ENCODE peak calls at places on chromosomes 6 and 20, in six cellular contexts. E, Q, W, H, M and X are unnamed samples.

GRCh38 chr6:162907876-162908481 is 180.2 kb downstream of the PACRG start:
- DNase-seq in E (no peak), Q (no peak), W (peak), H (no peak), M (peak), X (no peak)

GRCh38 chr6:55913213-55914195 is 38.1 kb upstream of the BMP5 start:
- DNase-seq in E (no peak), Q (no peak), W (no peak), H (no peak), M (peak), X (no peak)

GRCh38 chr6:106510090-106510970 is 119.0 kb downstream of the RTN4IP1 start:
- DNase-seq in E (peak), Q (peak), W (no peak), H (no peak), M (peak), X (peak)

GRCh38 chr6:1758076-1758679 is 148.5 kb downstream of the FOXC1 start:
- DNase-seq in E (no peak), Q (no peak), W (no peak), H (no peak), M (peak), X (no peak)

GRCh38 chr20:48189177-48189576 is 403.9 kb upstream of the SULF2 start:
- DNase-seq in E (no peak), Q (no peak), W (peak), H (no peak), M (peak), X (no peak)

GRCh38 chr20:35042268-35042667 is 50.3 kb downstream of the TRPC4AP start:
- DNase-seq in E (no peak), Q (no peak), W (no peak), H (no peak), M (no peak), X (no peak)

GRCh38 chr20:50855498-50856474 is 60.9 kb downstream of the BCAS4 start:
- DNase-seq in E (no peak), Q (no peak), W (no peak), H (no peak), M (peak), X (no peak)

GRCh38 chr6:111550953-111551352 is 54.7 kb downstream of the TRAF3IP2 start:
- DNase-seq in E (no peak), Q (no peak), W (no peak), H (no peak), M (no peak), X (no peak)

GRCh38 chr6:161152904-161153662 is 120.8 kb downstream of the AGPAT4 start:
- DNase-seq in E (no peak), Q (no peak), W (no peak), H (no peak), M (no peak), X (no peak)

DNA sequence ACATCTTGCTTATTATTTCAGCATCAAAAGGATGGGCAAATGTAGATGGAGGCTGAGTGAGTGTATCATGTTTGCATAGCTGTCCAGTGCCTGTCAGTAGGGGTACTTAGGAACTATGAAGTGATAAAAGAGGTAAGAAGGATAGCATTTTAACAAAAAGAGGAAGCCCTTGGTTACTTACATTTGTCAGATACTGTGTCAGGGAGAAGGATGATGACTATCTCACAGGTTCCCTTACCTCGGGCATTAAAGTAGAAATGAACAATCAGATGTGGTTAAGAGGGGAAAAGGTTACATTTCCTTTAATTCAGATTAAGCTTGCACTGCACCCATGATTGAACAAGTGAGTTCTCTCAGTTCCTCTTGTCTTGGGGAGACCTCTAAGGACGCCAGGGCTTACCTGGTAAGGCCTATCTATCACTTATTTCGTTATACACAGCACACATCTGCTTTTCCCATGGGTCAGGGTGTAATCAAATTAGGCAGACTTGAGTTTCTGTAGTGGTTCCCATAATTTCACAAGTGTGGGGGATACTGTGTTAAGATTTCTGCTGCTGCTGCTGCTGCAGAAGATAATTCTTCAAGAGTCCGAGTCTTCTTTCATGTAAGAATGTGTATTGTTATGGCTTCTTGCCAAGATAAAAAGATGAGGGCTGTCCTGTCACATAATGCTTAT is 4.5 kb downstream of the FOXO3 start:
- DNase-seq in E (no peak), Q (no peak), W (no peak), H (no peak), M (no peak), X (no peak)
- H3K4me3 ChIP-seq in E (peak), Q (peak), W (peak), H (no peak), M (no peak), X (peak)

GRCh38 chr6:39794231-39794630 is 2.1 kb downstream of the DAAM2 start:
- DNase-seq in E (no peak), Q (no peak), W (no peak), H (no peak), M (peak), X (no peak)
- H3K4me3 ChIP-seq in E (peak), Q (no peak), W (peak), H (peak), M (no peak), X (no peak)

GRCh38 chr6:40413231-40413755 is 173.9 kb downstream of the LRFN2 start:
- DNase-seq in E (no peak), Q (no peak), W (no peak), H (no peak), M (no peak), X (no peak)
- H3K4me3 ChIP-seq in E (no peak), Q (no peak), W (no peak), H (no peak), M (no peak), X (no peak)

GRCh38 chr6:3751019-3751729 is at the start of gene PXDC1:
- DNase-seq in E (no peak), Q (no peak), W (no peak), H (no peak), M (peak), X (no peak)

GRCh38 chr6:3751730-3752537 is 421 bp upstream of the PXDC1 start:
- DNase-seq in E (peak), Q (peak), W (peak), H (peak), M (peak), X (peak)

GRCh38 chr6:3750324-3751018 is 1.0 kb downstream of the PXDC1 start:
- DNase-seq in E (peak), Q (peak), W (peak), H (no peak), M (peak), X (peak)

GRCh38 chr6:3753228-3753795 is 1.8 kb upstream of the PXDC1 start:
- DNase-seq in E (no peak), Q (no peak), W (no peak), H (no peak), M (no peak), X (no peak)

GRCh38 chr6:3752538-3753227 is 1.2 kb upstream of the PXDC1 start:
- DNase-seq in E (no peak), Q (no peak), W (no peak), H (no peak), M (no peak), X (peak)
- H3K4me3 ChIP-seq in E (peak), Q (peak), W (peak), H (peak), M (no peak), X (peak)

DNA sequence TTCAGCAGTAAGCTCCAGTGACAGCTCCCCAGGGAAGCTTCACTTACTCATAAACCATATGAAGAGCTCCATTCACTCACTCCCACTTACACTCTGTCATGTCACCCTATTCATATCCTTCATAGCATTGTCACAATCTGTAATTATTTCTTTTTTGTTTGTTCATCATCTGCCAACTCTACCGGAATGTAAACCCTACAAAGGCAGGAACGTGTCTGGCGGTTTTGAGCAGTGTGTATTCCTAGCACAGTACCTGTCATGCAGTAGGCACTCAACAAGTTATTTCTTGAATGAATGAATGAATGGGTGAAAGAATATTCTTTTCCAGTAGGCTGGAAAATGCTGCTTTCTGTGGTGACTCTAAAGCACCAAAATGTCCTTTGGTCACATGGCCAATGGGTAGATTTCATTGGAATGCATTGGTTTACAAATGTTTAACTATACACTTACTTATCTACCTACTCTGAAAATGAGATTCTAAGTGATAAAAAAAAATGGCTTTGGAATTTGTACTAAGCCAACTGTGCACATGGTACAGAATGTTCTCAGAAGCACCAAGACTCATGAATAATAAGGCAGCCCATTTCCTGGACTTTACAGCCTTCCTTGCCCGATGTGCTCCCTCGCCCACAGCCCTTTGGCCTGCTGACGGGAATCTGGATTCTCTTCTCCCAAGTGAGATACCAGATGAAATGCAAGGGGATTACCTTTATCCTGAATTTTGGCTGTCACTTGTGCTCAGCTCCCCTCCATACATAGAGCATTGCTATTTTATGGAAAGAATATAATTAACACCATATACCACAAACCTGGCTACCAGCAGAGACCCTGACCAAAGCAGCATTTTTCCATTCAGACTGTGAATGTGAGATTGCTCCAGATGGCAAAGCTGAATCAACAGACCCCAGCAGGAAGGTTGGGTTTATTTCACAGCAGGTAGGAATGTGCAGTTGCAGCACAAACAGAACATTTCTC is 273.3 kb downstream of the ALDH8A1 start:
- DNase-seq in E (no peak), Q (peak), W (no peak), H (no peak), M (peak), X (no peak)
- H3K4me3 ChIP-seq in E (no peak), Q (no peak), W (no peak), H (no peak), M (no peak), X (no peak)